ENCODE peak calls at places on chromosomes 16 and 17, in five cellular contexts. Z, N, U, F and H are unnamed samples.

GRCh38 chr16:31362476-31363405 is 7.8 kb downstream of the ITGAX start:
- DNase-seq in Z (no peak), F (no peak), U (no peak), N (no peak), H (no peak)

GRCh38 chr16:2752850-2753522 is 548 bp downstream of the SRRM2 start:
- DNase-seq in F (no peak), U (peak; percentile 33), Z (no peak), N (peak; percentile 86), H (no peak)

GRCh38 chr16:85398050-85398451 is 215.1 kb upstream of the GSE1 start:
- DNase-seq in Z (no peak), F (no peak), N (no peak), U (no peak), H (no peak)

GRCh38 chr16:66207864-66208226 is 158.6 kb upstream of the CDH5 start:
- DNase-seq in N (no peak), F (no peak), U (no peak), Z (no peak), H (no peak)

GRCh38 chr16:71348262-71349085 is 10.0 kb upstream of the CALB2 start:
- DNase-seq in U (no peak), F (no peak), N (no peak), Z (no peak), H (no peak)

GRCh38 chr16:25257956-25258855 is 561 bp upstream of the ZKSCAN2 start:
- DNase-seq in N (peak; percentile 68), U (peak; percentile 59), F (peak; percentile 75), Z (peak; percentile 78), H (peak; percentile 88)

GRCh38 chr17:79188048-79188447 is 113.4 kb downstream of the ENGASE start:
- DNase-seq in U (no peak), F (no peak), N (no peak), Z (no peak), H (no peak)

GRCh38 chr17:57288753-57289121 is 32.4 kb downstream of the MSI2 start:
- DNase-seq in U (no peak), F (no peak), N (no peak), Z (no peak), H (no peak)

GRCh38 chr16:71426069-71426879 is 15.6 kb downstream of the TLE7 start:
- DNase-seq in Z (no peak), F (peak; percentile 98), N (no peak), U (no peak), H (peak; percentile 73)